ENCODE peak calls at places on chromosome 17, in eight cellular contexts. One of them, this sample, is unnamed.

GRCh38 chr17:15966183-15966878 is 21.4 kb downstream of the ADORA2B start:
- DNase-seq in cerebellar nuclear complex: no peak
- DNase-seq in activated CD8-positive, alpha-beta memory T cell treated with anti-CD3 and anti-CD28 coated beads for 1 hour: no peak
- DNase-seq in Peyer's patch: no peak
- DNase-seq in GM06990: no peak
- DNase-seq in dermis blood vessel endothelial cell: peak
- DNase-seq in SJSA1: no peak
- DNase-seq in amniotic epithelial cell: peak
- DNase-seq in this sample: peak

GRCh38 chr17:48625502-48626201 is 506 bp downstream of the HOXB9 start:
- DNase-seq in GM06990: no peak
- DNase-seq in dermis blood vessel endothelial cell: peak
- DNase-seq in cerebellar nuclear complex: no peak
- DNase-seq in activated CD8-positive, alpha-beta memory T cell treated with anti-CD3 and anti-CD28 coated beads for 1 hour: no peak
- DNase-seq in amniotic epithelial cell: no peak
- DNase-seq in SJSA1: no peak
- DNase-seq in Peyer's patch: peak
- DNase-seq in this sample: no peak

GRCh38 chr17:74566132-74566753 is 1.1 kb downstream of the CD300H start:
- DNase-seq in SJSA1: no peak
- DNase-seq in cerebellar nuclear complex: no peak
- DNase-seq in activated CD8-positive, alpha-beta memory T cell treated with anti-CD3 and anti-CD28 coated beads for 1 hour: no peak
- DNase-seq in dermis blood vessel endothelial cell: peak
- DNase-seq in GM06990: no peak
- DNase-seq in Peyer's patch: peak
- DNase-seq in amniotic epithelial cell: peak
- DNase-seq in this sample: no peak

GRCh38 chr17:58096892-58097291 is 13.7 kb downstream of the DYNLL2 start:
- DNase-seq in GM06990: no peak
- DNase-seq in activated CD8-positive, alpha-beta memory T cell treated with anti-CD3 and anti-CD28 coated beads for 1 hour: no peak
- DNase-seq in SJSA1: no peak
- DNase-seq in cerebellar nuclear complex: no peak
- DNase-seq in Peyer's patch: no peak
- DNase-seq in amniotic epithelial cell: no peak
- DNase-seq in dermis blood vessel endothelial cell: no peak
- DNase-seq in this sample: no peak

GRCh38 chr17:65190467-65191095 is 53.4 kb downstream of the RGS9 start:
- DNase-seq in amniotic epithelial cell: peak
- DNase-seq in SJSA1: no peak
- DNase-seq in activated CD8-positive, alpha-beta memory T cell treated with anti-CD3 and anti-CD28 coated beads for 1 hour: no peak
- DNase-seq in dermis blood vessel endothelial cell: no peak
- DNase-seq in GM06990: no peak
- DNase-seq in cerebellar nuclear complex: no peak
- DNase-seq in Peyer's patch: no peak
- DNase-seq in this sample: peak

GRCh38 chr17:17724307-17724921 is 43.2 kb downstream of the RAI1 start:
- DNase-seq in dermis blood vessel endothelial cell: peak
- DNase-seq in Peyer's patch: no peak
- DNase-seq in GM06990: peak
- DNase-seq in activated CD8-positive, alpha-beta memory T cell treated with anti-CD3 and anti-CD28 coated beads for 1 hour: no peak
- DNase-seq in cerebellar nuclear complex: no peak
- DNase-seq in amniotic epithelial cell: no peak
- DNase-seq in SJSA1: no peak
- DNase-seq in this sample: peak

GRCh38 chr17:62671553-62671952 is 44.1 kb downstream of the MRC2 start:
- DNase-seq in activated CD8-positive, alpha-beta memory T cell treated with anti-CD3 and anti-CD28 coated beads for 1 hour: no peak
- DNase-seq in SJSA1: no peak
- DNase-seq in Peyer's patch: peak
- DNase-seq in amniotic epithelial cell: no peak
- DNase-seq in dermis blood vessel endothelial cell: peak
- DNase-seq in cerebellar nuclear complex: no peak
- DNase-seq in GM06990: no peak
- DNase-seq in this sample: no peak

GRCh38 chr17:59440757-59441458 is 109.5 kb downstream of the YPEL2 start:
- DNase-seq in Peyer's patch: peak
- DNase-seq in activated CD8-positive, alpha-beta memory T cell treated with anti-CD3 and anti-CD28 coated beads for 1 hour: peak
- DNase-seq in GM06990: peak
- DNase-seq in amniotic epithelial cell: peak
- DNase-seq in dermis blood vessel endothelial cell: peak
- DNase-seq in cerebellar nuclear complex: peak
- DNase-seq in SJSA1: peak
- DNase-seq in this sample: peak

GRCh38 chr17:33981713-33982601 is 273.1 kb upstream of the CCL2 start:
- DNase-seq in SJSA1: no peak
- DNase-seq in activated CD8-positive, alpha-beta memory T cell treated with anti-CD3 and anti-CD28 coated beads for 1 hour: no peak
- DNase-seq in cerebellar nuclear complex: no peak
- DNase-seq in amniotic epithelial cell: no peak
- DNase-seq in Peyer's patch: no peak
- DNase-seq in GM06990: no peak
- DNase-seq in dermis blood vessel endothelial cell: no peak
- DNase-seq in this sample: no peak

GRCh38 chr17:17080781-17081180 is 38.5 kb downstream of the MPRIP start:
- DNase-seq in activated CD8-positive, alpha-beta memory T cell treated with anti-CD3 and anti-CD28 coated beads for 1 hour: no peak
- DNase-seq in dermis blood vessel endothelial cell: no peak
- DNase-seq in GM06990: no peak
- DNase-seq in Peyer's patch: peak
- DNase-seq in amniotic epithelial cell: no peak
- DNase-seq in SJSA1: no peak
- DNase-seq in cerebellar nuclear complex: no peak
- DNase-seq in this sample: no peak

GRCh38 chr17:55344514-55344997 is 77.1 kb downstream of the MMD start:
- DNase-seq in activated CD8-positive, alpha-beta memory T cell treated with anti-CD3 and anti-CD28 coated beads for 1 hour: no peak
- DNase-seq in cerebellar nuclear complex: no peak
- DNase-seq in GM06990: no peak
- DNase-seq in dermis blood vessel endothelial cell: no peak
- DNase-seq in amniotic epithelial cell: no peak
- DNase-seq in SJSA1: no peak
- DNase-seq in Peyer's patch: no peak
- DNase-seq in this sample: no peak

GRCh38 chr17:55576237-55576998 is 65.2 kb upstream of the SMIM36 start:
- DNase-seq in GM06990: no peak
- DNase-seq in activated CD8-positive, alpha-beta memory T cell treated with anti-CD3 and anti-CD28 coated beads for 1 hour: no peak
- DNase-seq in cerebellar nuclear complex: no peak
- DNase-seq in Peyer's patch: no peak
- DNase-seq in dermis blood vessel endothelial cell: peak
- DNase-seq in amniotic epithelial cell: peak
- DNase-seq in SJSA1: peak
- DNase-seq in this sample: peak

GRCh38 chr17:78013683-78014467 is 55.4 kb downstream of the TNRC6C start:
- DNase-seq in SJSA1: peak
- DNase-seq in cerebellar nuclear complex: no peak
- DNase-seq in amniotic epithelial cell: peak
- DNase-seq in Peyer's patch: no peak
- DNase-seq in dermis blood vessel endothelial cell: peak
- DNase-seq in activated CD8-positive, alpha-beta memory T cell treated with anti-CD3 and anti-CD28 coated beads for 1 hour: peak
- DNase-seq in GM06990: no peak
- DNase-seq in this sample: peak

GRCh38 chr17:53391197-53391596 is 431.5 kb upstream of the KIF2B start:
- DNase-seq in dermis blood vessel endothelial cell: no peak
- DNase-seq in Peyer's patch: no peak
- DNase-seq in cerebellar nuclear complex: no peak
- DNase-seq in SJSA1: no peak
- DNase-seq in amniotic epithelial cell: no peak
- DNase-seq in activated CD8-positive, alpha-beta memory T cell treated with anti-CD3 and anti-CD28 coated beads for 1 hour: no peak
- DNase-seq in GM06990: no peak
- DNase-seq in this sample: no peak

GRCh38 chr17:56217921-56218320 is 64.6 kb downstream of the ANKFN1 start:
- DNase-seq in amniotic epithelial cell: no peak
- DNase-seq in Peyer's patch: no peak
- DNase-seq in cerebellar nuclear complex: no peak
- DNase-seq in activated CD8-positive, alpha-beta memory T cell treated with anti-CD3 and anti-CD28 coated beads for 1 hour: no peak
- DNase-seq in SJSA1: no peak
- DNase-seq in dermis blood vessel endothelial cell: no peak
- DNase-seq in GM06990: no peak
- DNase-seq in this sample: no peak

This sample was measured in astrocyte of the spinal cord.